ENCODE peak calls at places on chromosomes 13 and 19, in six cellular contexts. J, S, R, G, F and Q are unnamed samples.

GRCh38 chr19:27793644-27794443 is 1419.1 kb downstream of the UQCRFS1 start:
- DNase-seq in J (peak), S (peak), R (peak), G (peak), F (peak), Q (peak)

GRCh38 chr19:16015805-16016173 is 60.5 kb upstream of the TPM4 start:
- DNase-seq in J (no peak), S (no peak), R (no peak), G (no peak), F (no peak), Q (no peak)

GRCh38 chr13:111904701-111905608 is 162.0 kb upstream of the SOX1 start:
- DNase-seq in J (no peak), S (no peak), R (no peak), G (no peak), F (no peak), Q (no peak)

GRCh38 chr13:111359930-111360329 is 39.5 kb downstream of the TEX29 start:
- DNase-seq in J (no peak), S (no peak), R (no peak), G (no peak), F (no peak), Q (no peak)

GRCh38 chr13:66210677-66211076 is 1019.5 kb downstream of the PCDH9 start:
- DNase-seq in J (no peak), S (no peak), R (peak), G (no peak), F (no peak), Q (no peak)

GRCh38 chr13:61575941-61576340 is 160.3 kb upstream of the PCDH20 start:
- DNase-seq in J (no peak), S (no peak), R (no peak), G (no peak), F (no peak), Q (no peak)

GRCh38 chr13:90717451-90717936 is 630.0 kb upstream of the MIR17HG start:
- DNase-seq in J (no peak), S (no peak), R (peak), G (no peak), F (no peak), Q (peak)

GRCh38 chr13:48066310-48066989 is 28.5 kb downstream of the MED4 start:
- DNase-seq in J (peak), S (no peak), R (no peak), G (no peak), F (no peak), Q (no peak)

GRCh38 chr19:52248256-52248655 is 21.1 kb upstream of the ZNF766 start:
- DNase-seq in J (peak), S (no peak), R (peak), G (peak), F (no peak), Q (peak)

GRCh38 chr19:10007811-10008211 is 2.5 kb downstream of the COL5A3 start:
- DNase-seq in J (no peak), S (no peak), R (no peak), G (no peak), F (no peak), Q (no peak)

GRCh38 chr19:4456843-4457653 is 546 bp downstream of the UBXN6 start:
- DNase-seq in J (peak), S (peak), R (peak), G (peak), F (no peak), Q (peak)

GRCh38 chr19:43784981-43785808 is 4.4 kb upstream of the KCNN4 start:
- DNase-seq in J (peak), S (no peak), R (peak), G (peak), F (peak), Q (peak)

GRCh38 chr19:47511681-47512080 is 3.2 kb downstream of the NAPA start:
- DNase-seq in J (no peak), S (no peak), R (no peak), G (no peak), F (no peak), Q (no peak)

GRCh38 chr13:100636441-100636840 is 38.2 kb downstream of the TMTC4 start:
- DNase-seq in J (no peak), S (no peak), R (no peak), G (no peak), F (peak), Q (no peak)